ENCODE peak calls at places on chromosomes 11 and 22, in ten cellular contexts. One of them, this sample, is unnamed.

GRCh38 chr22:49930596-49931412 is 12.4 kb downstream of the CRELD2 start:
- DNase-seq in aorta: peak; percentile 86
- DNase-seq in cardiac muscle cell: peak; percentile 59
- DNase-seq in upper lobe of right lung: peak; percentile 79
- DNase-seq in heart right ventricle: peak; percentile 83
- DNase-seq in hepatocyte: peak; percentile 81
- DNase-seq in heart left ventricle: peak; percentile 78
- DNase-seq in Peyer's patch: peak; percentile 87
- DNase-seq in CD8-positive, alpha-beta T cell: peak; percentile 51
- DNase-seq in AG04450: no peak
- DNase-seq in this sample: peak; percentile 43

GRCh38 chr11:29538339-29539036 is 478.3 kb downstream of the KCNA4 start:
- DNase-seq in hepatocyte: no peak
- DNase-seq in aorta: no peak
- DNase-seq in cardiac muscle cell: no peak
- DNase-seq in upper lobe of right lung: no peak
- DNase-seq in AG04450: no peak
- DNase-seq in heart left ventricle: peak; percentile 27
- DNase-seq in CD8-positive, alpha-beta T cell: no peak
- DNase-seq in heart right ventricle: peak; percentile 21
- DNase-seq in Peyer's patch: no peak
- DNase-seq in this sample: no peak

GRCh38 chr11:19345519-19345847 is 104.7 kb upstream of the E2F8 start:
- DNase-seq in upper lobe of right lung: no peak
- DNase-seq in heart left ventricle: no peak
- DNase-seq in AG04450: no peak
- DNase-seq in CD8-positive, alpha-beta T cell: no peak
- DNase-seq in Peyer's patch: no peak
- DNase-seq in hepatocyte: no peak
- DNase-seq in heart right ventricle: no peak
- DNase-seq in cardiac muscle cell: peak; percentile 20
- DNase-seq in aorta: peak; percentile 57
- DNase-seq in this sample: peak; percentile 44

GRCh38 chr22:45914309-45914708 is 62.7 kb downstream of the WNT7B start:
- DNase-seq in AG04450: no peak
- DNase-seq in upper lobe of right lung: no peak
- DNase-seq in cardiac muscle cell: no peak
- DNase-seq in aorta: no peak
- DNase-seq in Peyer's patch: no peak
- DNase-seq in hepatocyte: no peak
- DNase-seq in heart right ventricle: no peak
- DNase-seq in CD8-positive, alpha-beta T cell: no peak
- DNase-seq in heart left ventricle: no peak
- DNase-seq in this sample: no peak

GRCh38 chr11:6453152-6453551 is 12.4 kb upstream of the HPX start:
- DNase-seq in Peyer's patch: no peak
- DNase-seq in hepatocyte: no peak
- DNase-seq in AG04450: no peak
- DNase-seq in cardiac muscle cell: no peak
- DNase-seq in aorta: no peak
- DNase-seq in CD8-positive, alpha-beta T cell: no peak
- DNase-seq in upper lobe of right lung: no peak
- DNase-seq in heart left ventricle: no peak
- DNase-seq in heart right ventricle: no peak
- DNase-seq in this sample: no peak

GRCh38 chr22:27625769-27626674 is 175.5 kb downstream of the MN1 start:
- DNase-seq in aorta: no peak
- DNase-seq in CD8-positive, alpha-beta T cell: no peak
- DNase-seq in cardiac muscle cell: no peak
- DNase-seq in Peyer's patch: no peak
- DNase-seq in heart right ventricle: no peak
- DNase-seq in heart left ventricle: no peak
- DNase-seq in AG04450: no peak
- DNase-seq in upper lobe of right lung: no peak
- DNase-seq in hepatocyte: no peak
- DNase-seq in this sample: no peak

GRCh38 chr11:65622011-65622410 is 6.4 kb downstream of the PCNX3 start:
- DNase-seq in hepatocyte: no peak
- DNase-seq in AG04450: no peak
- DNase-seq in heart right ventricle: no peak
- DNase-seq in CD8-positive, alpha-beta T cell: no peak
- DNase-seq in cardiac muscle cell: no peak
- DNase-seq in upper lobe of right lung: no peak
- DNase-seq in aorta: no peak
- DNase-seq in Peyer's patch: no peak
- DNase-seq in heart left ventricle: no peak
- DNase-seq in this sample: no peak

GRCh38 chr11:44334356-44335004 is 24.5 kb upstream of the ALX4 start:
- DNase-seq in heart right ventricle: no peak
- DNase-seq in Peyer's patch: no peak
- DNase-seq in aorta: no peak
- DNase-seq in AG04450: no peak
- DNase-seq in cardiac muscle cell: no peak
- DNase-seq in upper lobe of right lung: peak; percentile 46
- DNase-seq in CD8-positive, alpha-beta T cell: no peak
- DNase-seq in heart left ventricle: no peak
- DNase-seq in hepatocyte: no peak
- DNase-seq in this sample: no peak

GRCh38 chr22:22182218-22182989 is 62.2 kb upstream of the VPREB1 start:
- DNase-seq in heart left ventricle: no peak
- DNase-seq in heart right ventricle: no peak
- DNase-seq in Peyer's patch: no peak
- DNase-seq in AG04450: no peak
- DNase-seq in cardiac muscle cell: no peak
- DNase-seq in aorta: no peak
- DNase-seq in hepatocyte: no peak
- DNase-seq in upper lobe of right lung: no peak
- DNase-seq in CD8-positive, alpha-beta T cell: no peak
- DNase-seq in this sample: no peak

GRCh38 chr22:46619240-46619829 is 851 bp upstream of the GRAMD4 start:
- DNase-seq in upper lobe of right lung: no peak
- DNase-seq in CD8-positive, alpha-beta T cell: no peak
- DNase-seq in heart left ventricle: no peak
- DNase-seq in cardiac muscle cell: peak; percentile 32
- DNase-seq in hepatocyte: no peak
- DNase-seq in AG04450: no peak
- DNase-seq in aorta: peak; percentile 43
- DNase-seq in Peyer's patch: no peak
- DNase-seq in heart right ventricle: no peak
- DNase-seq in this sample: no peak

GRCh38 chr11:93290061-93290460 is 40.5 kb upstream of the DEUP1 start:
- DNase-seq in heart left ventricle: no peak
- DNase-seq in cardiac muscle cell: no peak
- DNase-seq in hepatocyte: no peak
- DNase-seq in aorta: no peak
- DNase-seq in heart right ventricle: no peak
- DNase-seq in AG04450: no peak
- DNase-seq in Peyer's patch: no peak
- DNase-seq in CD8-positive, alpha-beta T cell: no peak
- DNase-seq in upper lobe of right lung: no peak
- DNase-seq in this sample: no peak

GRCh38 chr11:18590573-18590972 is 2.0 kb upstream of the UEVLD start:
- DNase-seq in Peyer's patch: no peak
- DNase-seq in heart right ventricle: no peak
- DNase-seq in CD8-positive, alpha-beta T cell: no peak
- DNase-seq in hepatocyte: no peak
- DNase-seq in AG04450: no peak
- DNase-seq in aorta: no peak
- DNase-seq in cardiac muscle cell: no peak
- DNase-seq in heart left ventricle: no peak
- DNase-seq in upper lobe of right lung: no peak
- DNase-seq in this sample: no peak

GRCh38 chr11:107819361-107820014 is 39.1 kb downstream of the SLC35F2 start:
- DNase-seq in Peyer's patch: no peak
- DNase-seq in CD8-positive, alpha-beta T cell: no peak
- DNase-seq in cardiac muscle cell: peak; percentile 20
- DNase-seq in upper lobe of right lung: no peak
- DNase-seq in AG04450: no peak
- DNase-seq in heart right ventricle: no peak
- DNase-seq in hepatocyte: no peak
- DNase-seq in heart left ventricle: no peak
- DNase-seq in aorta: no peak
- DNase-seq in this sample: no peak

GRCh38 chr22:32745251-32745995 is 56.1 kb upstream of the TIMP3 start:
- DNase-seq in heart right ventricle: peak; percentile 50
- DNase-seq in AG04450: no peak
- DNase-seq in hepatocyte: peak; percentile 77
- DNase-seq in CD8-positive, alpha-beta T cell: no peak
- DNase-seq in heart left ventricle: peak; percentile 47
- DNase-seq in Peyer's patch: no peak
- DNase-seq in cardiac muscle cell: peak; percentile 48
- DNase-seq in upper lobe of right lung: no peak
- DNase-seq in aorta: no peak
- DNase-seq in this sample: no peak

GRCh38 chr22:33921576-33922181 is 1.4 kb upstream of the LARGE1 start:
- DNase-seq in CD8-positive, alpha-beta T cell: peak; percentile 10
- DNase-seq in AG04450: peak; percentile 30
- DNase-seq in hepatocyte: peak; percentile 86
- DNase-seq in upper lobe of right lung: peak; percentile 77
- DNase-seq in cardiac muscle cell: peak; percentile 60
- DNase-seq in heart right ventricle: peak; percentile 62
- DNase-seq in heart left ventricle: peak; percentile 70
- DNase-seq in Peyer's patch: peak; percentile 46
- DNase-seq in aorta: peak; percentile 63
- DNase-seq in this sample: peak; percentile 65

GRCh38 chr11:14358729-14359439 is at the start of gene RRAS2:
- DNase-seq in Peyer's patch: peak; percentile 84
- DNase-seq in heart left ventricle: peak; percentile 75
- DNase-seq in upper lobe of right lung: peak; percentile 88
- DNase-seq in cardiac muscle cell: peak; percentile 83
- DNase-seq in aorta: peak; percentile 75
- DNase-seq in AG04450: no peak
- DNase-seq in CD8-positive, alpha-beta T cell: peak; percentile 80
- DNase-seq in heart right ventricle: peak; percentile 71
- DNase-seq in hepatocyte: peak; percentile 91
- DNase-seq in this sample: peak; percentile 39

GRCh38 chr11:2377511-2378443 is 667 bp downstream of the CD81 start:
- DNase-seq in Peyer's patch: peak; percentile 83
- DNase-seq in heart left ventricle: peak; percentile 84
- DNase-seq in aorta: peak; percentile 83
- DNase-seq in AG04450: no peak
- DNase-seq in cardiac muscle cell: peak; percentile 51
- DNase-seq in upper lobe of right lung: peak; percentile 85
- DNase-seq in heart right ventricle: peak; percentile 78
- DNase-seq in hepatocyte: peak; percentile 89
- DNase-seq in CD8-positive, alpha-beta T cell: peak; percentile 60
- DNase-seq in this sample: peak; percentile 52

GRCh38 chr11:44977493-44977984 is 26.9 kb upstream of the TP53I11 start:
- DNase-seq in AG04450: no peak
- DNase-seq in hepatocyte: no peak
- DNase-seq in cardiac muscle cell: peak; percentile 74
- DNase-seq in heart left ventricle: no peak
- DNase-seq in Peyer's patch: no peak
- DNase-seq in heart right ventricle: no peak
- DNase-seq in upper lobe of right lung: no peak
- DNase-seq in aorta: no peak
- DNase-seq in CD8-positive, alpha-beta T cell: no peak
- DNase-seq in this sample: no peak

GRCh38 chr11:27421819-27422494 is 50.6 kb downstream of the LGR4 start:
- DNase-seq in aorta: no peak
- DNase-seq in Peyer's patch: no peak
- DNase-seq in heart left ventricle: no peak
- DNase-seq in CD8-positive, alpha-beta T cell: no peak
- DNase-seq in AG04450: no peak
- DNase-seq in upper lobe of right lung: no peak
- DNase-seq in cardiac muscle cell: no peak
- DNase-seq in hepatocyte: no peak
- DNase-seq in heart right ventricle: no peak
- DNase-seq in this sample: no peak

DNA sequence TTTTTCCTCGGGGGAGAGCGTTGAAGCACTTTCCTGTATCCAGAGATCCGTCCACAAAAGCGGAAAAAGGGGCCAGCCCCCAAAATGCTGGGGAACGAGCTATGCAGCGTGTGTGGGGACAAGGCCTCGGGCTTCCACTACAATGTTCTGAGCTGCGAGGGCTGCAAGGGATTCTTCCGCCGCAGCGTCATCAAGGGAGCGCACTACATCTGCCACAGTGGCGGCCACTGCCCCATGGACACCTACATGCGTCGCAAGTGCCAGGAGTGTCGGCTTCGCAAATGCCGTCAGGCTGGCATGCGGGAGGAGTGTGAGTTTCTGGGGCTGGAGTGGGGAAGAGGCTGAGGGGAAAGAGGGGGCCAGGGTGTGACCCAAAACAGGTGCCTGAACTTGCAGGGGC is 2.6 kb downstream of the NR1H3 start:
- DNase-seq in aorta: no peak
- DNase-seq in CD8-positive, alpha-beta T cell: no peak
- DNase-seq in cardiac muscle cell: no peak
- DNase-seq in heart right ventricle: no peak
- DNase-seq in heart left ventricle: no peak
- DNase-seq in Peyer's patch: no peak
- DNase-seq in upper lobe of right lung: no peak
- DNase-seq in hepatocyte: no peak
- DNase-seq in AG04450: no peak
- DNase-seq in this sample: no peak
- H3K27ac ChIP-seq in aorta: no peak overlapping the region
- H3K27ac ChIP-seq in CD8-positive, alpha-beta T cell: no peak overlapping the region
- H3K27ac ChIP-seq in cardiac muscle cell: no peak overlapping the region
- H3K27ac ChIP-seq in heart right ventricle: no peak overlapping the region
- H3K27ac ChIP-seq in heart left ventricle: no peak overlapping the region
- H3K27ac ChIP-seq in Peyer's patch: no peak overlapping the region
- H3K27ac ChIP-seq in upper lobe of right lung: no peak overlapping the region
- H3K27ac ChIP-seq in hepatocyte: no peak overlapping the region
- H3K27ac ChIP-seq in AG04450: no peak overlapping the region
- H3K27ac ChIP-seq in this sample: no peak overlapping the region

GRCh38 chr11:32427616-32427934 is 7.8 kb downstream of the WT1 start:
- DNase-seq in AG04450: no peak
- DNase-seq in upper lobe of right lung: no peak
- DNase-seq in Peyer's patch: no peak
- DNase-seq in hepatocyte: no peak
- DNase-seq in heart left ventricle: no peak
- DNase-seq in CD8-positive, alpha-beta T cell: no peak
- DNase-seq in cardiac muscle cell: no peak
- DNase-seq in aorta: no peak
- DNase-seq in heart right ventricle: no peak
- DNase-seq in this sample: no peak
- H3K27ac ChIP-seq in AG04450: no peak overlapping the region
- H3K27ac ChIP-seq in upper lobe of right lung: no peak overlapping the region
- H3K27ac ChIP-seq in Peyer's patch: no peak overlapping the region
- H3K27ac ChIP-seq in hepatocyte: no peak overlapping the region
- H3K27ac ChIP-seq in heart left ventricle: peak overlapping the region; percentile 69
- H3K27ac ChIP-seq in CD8-positive, alpha-beta T cell: no peak overlapping the region
- H3K27ac ChIP-seq in cardiac muscle cell: no peak overlapping the region
- H3K27ac ChIP-seq in aorta: no peak overlapping the region
- H3K27ac ChIP-seq in heart right ventricle: peak overlapping the region; percentile 57
- H3K27ac ChIP-seq in this sample: no peak overlapping the region

GRCh38 chr11:9664276-9665171 is 647 bp downstream of the SWAP70 start:
- DNase-seq in AG04450: no peak
- DNase-seq in heart right ventricle: peak; percentile 39
- DNase-seq in cardiac muscle cell: peak; percentile 68
- DNase-seq in heart left ventricle: peak; percentile 53
- DNase-seq in aorta: peak; percentile 66
- DNase-seq in hepatocyte: peak; percentile 11
- DNase-seq in CD8-positive, alpha-beta T cell: peak; percentile 4
- DNase-seq in Peyer's patch: peak; percentile 37
- DNase-seq in upper lobe of right lung: peak; percentile 69
- DNase-seq in this sample: no peak
- H3K27ac ChIP-seq in AG04450: peak overlapping the region; percentile 77
- H3K27ac ChIP-seq in heart right ventricle: peak overlapping the region; percentile 89
- H3K27ac ChIP-seq in cardiac muscle cell: peak overlapping the region; percentile 69
- H3K27ac ChIP-seq in heart left ventricle: peak overlapping the region; percentile 90
- H3K27ac ChIP-seq in aorta: no peak overlapping the region
- H3K27ac ChIP-seq in hepatocyte: peak overlapping the region; percentile 82
- H3K27ac ChIP-seq in CD8-positive, alpha-beta T cell: peak overlapping the region; percentile 11
- H3K27ac ChIP-seq in Peyer's patch: peak overlapping the region; percentile 93
- H3K27ac ChIP-seq in upper lobe of right lung: peak overlapping the region; percentile 90
- H3K27ac ChIP-seq in this sample: peak overlapping the region; percentile 87

GRCh38 chr11:94732617-94733292 is 35.4 kb upstream of the AMOTL1 start:
- DNase-seq in cardiac muscle cell: peak; percentile 73
- DNase-seq in Peyer's patch: no peak
- DNase-seq in upper lobe of right lung: no peak
- DNase-seq in heart left ventricle: peak; percentile 73
- DNase-seq in AG04450: peak; percentile 20
- DNase-seq in heart right ventricle: peak; percentile 78
- DNase-seq in aorta: no peak
- DNase-seq in hepatocyte: no peak
- DNase-seq in CD8-positive, alpha-beta T cell: no peak
- DNase-seq in this sample: no peak
- H3K27ac ChIP-seq in cardiac muscle cell: no peak overlapping the region
- H3K27ac ChIP-seq in Peyer's patch: peak overlapping the region; percentile 28
- H3K27ac ChIP-seq in upper lobe of right lung: peak overlapping the region; percentile 56
- H3K27ac ChIP-seq in heart left ventricle: peak overlapping the region; percentile 78
- H3K27ac ChIP-seq in AG04450: peak overlapping the region; percentile 85
- H3K27ac ChIP-seq in heart right ventricle: peak overlapping the region; percentile 73
- H3K27ac ChIP-seq in aorta: no peak overlapping the region
- H3K27ac ChIP-seq in hepatocyte: peak overlapping the region; percentile 57
- H3K27ac ChIP-seq in CD8-positive, alpha-beta T cell: no peak overlapping the region
- H3K27ac ChIP-seq in this sample: no peak overlapping the region

This sample was measured in caudate nucleus.